ENCODE peak calls at places on chromosomes 1 and 21, in four cellular contexts. One of them, this sample, is unnamed.

GRCh38 chr1:183205196-183205781 is 19.2 kb downstream of the LAMC2 start:
- ATAC-seq in activated CD8-positive, alpha-beta memory T cell treated with anti-CD3 and anti-CD28 coated beads, Interleukin-2, amount 10 ng/mL, durations not matched to agents 7 days and 5 days: no peak
- ATAC-seq in effector memory CD8-positive, alpha-beta T cell: no peak
- ATAC-seq in natural killer cell: no peak
- ATAC-seq in this sample: no peak

GRCh38 chr1:81801032-81801833 is 499 bp downstream of the ADGRL2 start:
- ATAC-seq in activated CD8-positive, alpha-beta memory T cell treated with anti-CD3 and anti-CD28 coated beads, Interleukin-2, amount 10 ng/mL, durations not matched to agents 7 days and 5 days: no peak
- ATAC-seq in effector memory CD8-positive, alpha-beta T cell: no peak
- ATAC-seq in natural killer cell: no peak
- ATAC-seq in this sample: peak

GRCh38 chr1:193448682-193449461 is 262.5 kb upstream of the B3GALT2 start:
- ATAC-seq in activated CD8-positive, alpha-beta memory T cell treated with anti-CD3 and anti-CD28 coated beads, Interleukin-2, amount 10 ng/mL, durations not matched to agents 7 days and 5 days: peak
- ATAC-seq in effector memory CD8-positive, alpha-beta T cell: peak
- ATAC-seq in natural killer cell: peak
- ATAC-seq in this sample: peak

GRCh38 chr1:53293123-53293522 is 34.7 kb downstream of the LRP8 start:
- ATAC-seq in activated CD8-positive, alpha-beta memory T cell treated with anti-CD3 and anti-CD28 coated beads, Interleukin-2, amount 10 ng/mL, durations not matched to agents 7 days and 5 days: no peak
- ATAC-seq in effector memory CD8-positive, alpha-beta T cell: no peak
- ATAC-seq in natural killer cell: no peak
- ATAC-seq in this sample: no peak

GRCh38 chr21:37484535-37485474 is 118.2 kb downstream of the DYRK1A start:
- ATAC-seq in activated CD8-positive, alpha-beta memory T cell treated with anti-CD3 and anti-CD28 coated beads, Interleukin-2, amount 10 ng/mL, durations not matched to agents 7 days and 5 days: no peak
- ATAC-seq in effector memory CD8-positive, alpha-beta T cell: no peak
- ATAC-seq in natural killer cell: no peak
- ATAC-seq in this sample: peak

GRCh38 chr1:214108097-214108446 is 120.3 kb downstream of the PROX1 start:
- ATAC-seq in activated CD8-positive, alpha-beta memory T cell treated with anti-CD3 and anti-CD28 coated beads, Interleukin-2, amount 10 ng/mL, durations not matched to agents 7 days and 5 days: no peak
- ATAC-seq in effector memory CD8-positive, alpha-beta T cell: no peak
- ATAC-seq in natural killer cell: no peak
- ATAC-seq in this sample: no peak

GRCh38 chr1:199553104-199553503 is 474.4 kb upstream of the NR5A2 start:
- ATAC-seq in activated CD8-positive, alpha-beta memory T cell treated with anti-CD3 and anti-CD28 coated beads, Interleukin-2, amount 10 ng/mL, durations not matched to agents 7 days and 5 days: no peak
- ATAC-seq in effector memory CD8-positive, alpha-beta T cell: no peak
- ATAC-seq in natural killer cell: no peak
- ATAC-seq in this sample: no peak

GRCh38 chr1:162397039-162397448 is 14.9 kb downstream of the SH2D1B start:
- ATAC-seq in activated CD8-positive, alpha-beta memory T cell treated with anti-CD3 and anti-CD28 coated beads, Interleukin-2, amount 10 ng/mL, durations not matched to agents 7 days and 5 days: no peak
- ATAC-seq in effector memory CD8-positive, alpha-beta T cell: no peak
- ATAC-seq in natural killer cell: no peak
- ATAC-seq in this sample: peak

GRCh38 chr1:228958121-228958520 is 222.8 kb downstream of the RHOU start:
- ATAC-seq in activated CD8-positive, alpha-beta memory T cell treated with anti-CD3 and anti-CD28 coated beads, Interleukin-2, amount 10 ng/mL, durations not matched to agents 7 days and 5 days: no peak
- ATAC-seq in effector memory CD8-positive, alpha-beta T cell: no peak
- ATAC-seq in natural killer cell: no peak
- ATAC-seq in this sample: no peak

GRCh38 chr1:51086496-51087271 is 15.3 kb upstream of the C1orf185 start:
- ATAC-seq in activated CD8-positive, alpha-beta memory T cell treated with anti-CD3 and anti-CD28 coated beads, Interleukin-2, amount 10 ng/mL, durations not matched to agents 7 days and 5 days: no peak
- ATAC-seq in effector memory CD8-positive, alpha-beta T cell: no peak
- ATAC-seq in natural killer cell: no peak
- ATAC-seq in this sample: no peak

GRCh38 chr1:84946631-84947030 is 50.3 kb downstream of the MCOLN2 start:
- ATAC-seq in activated CD8-positive, alpha-beta memory T cell treated with anti-CD3 and anti-CD28 coated beads, Interleukin-2, amount 10 ng/mL, durations not matched to agents 7 days and 5 days: no peak
- ATAC-seq in effector memory CD8-positive, alpha-beta T cell: no peak
- ATAC-seq in natural killer cell: no peak
- ATAC-seq in this sample: no peak

GRCh38 chr1:37456614-37457013 is 17.8 kb upstream of the ZC3H12A start:
- ATAC-seq in activated CD8-positive, alpha-beta memory T cell treated with anti-CD3 and anti-CD28 coated beads, Interleukin-2, amount 10 ng/mL, durations not matched to agents 7 days and 5 days: no peak
- ATAC-seq in effector memory CD8-positive, alpha-beta T cell: no peak
- ATAC-seq in natural killer cell: no peak
- ATAC-seq in this sample: no peak

GRCh38 chr1:65020774-65021173 is 54.4 kb upstream of the JAK1 start:
- ATAC-seq in activated CD8-positive, alpha-beta memory T cell treated with anti-CD3 and anti-CD28 coated beads, Interleukin-2, amount 10 ng/mL, durations not matched to agents 7 days and 5 days: no peak
- ATAC-seq in effector memory CD8-positive, alpha-beta T cell: peak
- ATAC-seq in natural killer cell: peak
- ATAC-seq in this sample: peak

GRCh38 chr1:46284597-46285564 is 18.5 kb downstream of the LRRC41 start:
- ATAC-seq in activated CD8-positive, alpha-beta memory T cell treated with anti-CD3 and anti-CD28 coated beads, Interleukin-2, amount 10 ng/mL, durations not matched to agents 7 days and 5 days: no peak
- ATAC-seq in effector memory CD8-positive, alpha-beta T cell: no peak
- ATAC-seq in natural killer cell: no peak
- ATAC-seq in this sample: no peak

GRCh38 chr1:116318897-116319296 is 54.1 kb upstream of the ATP1A1 start:
- ATAC-seq in activated CD8-positive, alpha-beta memory T cell treated with anti-CD3 and anti-CD28 coated beads, Interleukin-2, amount 10 ng/mL, durations not matched to agents 7 days and 5 days: no peak
- ATAC-seq in effector memory CD8-positive, alpha-beta T cell: no peak
- ATAC-seq in natural killer cell: no peak
- ATAC-seq in this sample: no peak

GRCh38 chr1:11725616-11726015 is 10.3 kb upstream of the AGTRAP start:
- ATAC-seq in activated CD8-positive, alpha-beta memory T cell treated with anti-CD3 and anti-CD28 coated beads, Interleukin-2, amount 10 ng/mL, durations not matched to agents 7 days and 5 days: no peak
- ATAC-seq in effector memory CD8-positive, alpha-beta T cell: no peak
- ATAC-seq in natural killer cell: no peak
- ATAC-seq in this sample: no peak

GRCh38 chr1:160740133-160740688 is 1.2 kb downstream of the SLAMF7 start:
- ATAC-seq in activated CD8-positive, alpha-beta memory T cell treated with anti-CD3 and anti-CD28 coated beads, Interleukin-2, amount 10 ng/mL, durations not matched to agents 7 days and 5 days: peak
- ATAC-seq in effector memory CD8-positive, alpha-beta T cell: no peak
- ATAC-seq in natural killer cell: no peak
- ATAC-seq in this sample: no peak

GRCh38 chr1:118290046-118290445 is 105.0 kb upstream of the SPAG17 start:
- ATAC-seq in activated CD8-positive, alpha-beta memory T cell treated with anti-CD3 and anti-CD28 coated beads, Interleukin-2, amount 10 ng/mL, durations not matched to agents 7 days and 5 days: no peak
- ATAC-seq in effector memory CD8-positive, alpha-beta T cell: no peak
- ATAC-seq in natural killer cell: no peak
- ATAC-seq in this sample: no peak

GRCh38 chr1:79745928-79746327 is 739.4 kb upstream of the ADGRL4 start:
- ATAC-seq in activated CD8-positive, alpha-beta memory T cell treated with anti-CD3 and anti-CD28 coated beads, Interleukin-2, amount 10 ng/mL, durations not matched to agents 7 days and 5 days: no peak
- ATAC-seq in effector memory CD8-positive, alpha-beta T cell: no peak
- ATAC-seq in natural killer cell: no peak
- ATAC-seq in this sample: no peak

GRCh38 chr1:201930137-201930536 is 16.2 kb downstream of the LMOD1 start:
- ATAC-seq in activated CD8-positive, alpha-beta memory T cell treated with anti-CD3 and anti-CD28 coated beads, Interleukin-2, amount 10 ng/mL, durations not matched to agents 7 days and 5 days: no peak
- ATAC-seq in effector memory CD8-positive, alpha-beta T cell: no peak
- ATAC-seq in natural killer cell: no peak
- ATAC-seq in this sample: no peak

GRCh38 chr1:202304370-202304769 is 37.4 kb downstream of the UBE2T start:
- ATAC-seq in activated CD8-positive, alpha-beta memory T cell treated with anti-CD3 and anti-CD28 coated beads, Interleukin-2, amount 10 ng/mL, durations not matched to agents 7 days and 5 days: no peak
- ATAC-seq in effector memory CD8-positive, alpha-beta T cell: no peak
- ATAC-seq in natural killer cell: no peak
- ATAC-seq in this sample: peak

GRCh38 chr1:35717911-35718476 is 690 bp downstream of the C1orf216 start:
- ATAC-seq in activated CD8-positive, alpha-beta memory T cell treated with anti-CD3 and anti-CD28 coated beads, Interleukin-2, amount 10 ng/mL, durations not matched to agents 7 days and 5 days: no peak
- ATAC-seq in effector memory CD8-positive, alpha-beta T cell: no peak
- ATAC-seq in natural killer cell: no peak
- ATAC-seq in this sample: peak

GRCh38 chr1:48245106-48245505 is 22.6 kb downstream of the SLC5A9 start:
- ATAC-seq in activated CD8-positive, alpha-beta memory T cell treated with anti-CD3 and anti-CD28 coated beads, Interleukin-2, amount 10 ng/mL, durations not matched to agents 7 days and 5 days: no peak
- ATAC-seq in effector memory CD8-positive, alpha-beta T cell: no peak
- ATAC-seq in natural killer cell: peak
- ATAC-seq in this sample: no peak

GRCh38 chr1:53894644-53895043 is 657 bp downstream of the DIO1 start:
- ATAC-seq in activated CD8-positive, alpha-beta memory T cell treated with anti-CD3 and anti-CD28 coated beads, Interleukin-2, amount 10 ng/mL, durations not matched to agents 7 days and 5 days: no peak
- ATAC-seq in effector memory CD8-positive, alpha-beta T cell: no peak
- ATAC-seq in natural killer cell: no peak
- ATAC-seq in this sample: no peak

GRCh38 chr1:84759756-84760155 is 69.5 kb upstream of the SSX2IP start:
- ATAC-seq in activated CD8-positive, alpha-beta memory T cell treated with anti-CD3 and anti-CD28 coated beads, Interleukin-2, amount 10 ng/mL, durations not matched to agents 7 days and 5 days: no peak
- ATAC-seq in effector memory CD8-positive, alpha-beta T cell: no peak
- ATAC-seq in natural killer cell: no peak
- ATAC-seq in this sample: no peak

GRCh38 chr1:203768158-203768725 is 3.3 kb downstream of the LAX1 start:
- ATAC-seq in activated CD8-positive, alpha-beta memory T cell treated with anti-CD3 and anti-CD28 coated beads, Interleukin-2, amount 10 ng/mL, durations not matched to agents 7 days and 5 days: no peak
- ATAC-seq in effector memory CD8-positive, alpha-beta T cell: no peak
- ATAC-seq in natural killer cell: no peak
- ATAC-seq in this sample: no peak

GRCh38 chr1:231691618-231692259 is 65.1 kb downstream of the DISC1 start:
- ATAC-seq in activated CD8-positive, alpha-beta memory T cell treated with anti-CD3 and anti-CD28 coated beads, Interleukin-2, amount 10 ng/mL, durations not matched to agents 7 days and 5 days: no peak
- ATAC-seq in effector memory CD8-positive, alpha-beta T cell: no peak
- ATAC-seq in natural killer cell: no peak
- ATAC-seq in this sample: peak

GRCh38 chr1:21814241-21814918 is 2.3 kb downstream of the LDLRAD2 start:
- ATAC-seq in activated CD8-positive, alpha-beta memory T cell treated with anti-CD3 and anti-CD28 coated beads, Interleukin-2, amount 10 ng/mL, durations not matched to agents 7 days and 5 days: peak
- ATAC-seq in effector memory CD8-positive, alpha-beta T cell: peak
- ATAC-seq in natural killer cell: peak
- ATAC-seq in this sample: peak

GRCh38 chr1:226739696-226740065 is 599 bp upstream of the ITPKB start:
- ATAC-seq in activated CD8-positive, alpha-beta memory T cell treated with anti-CD3 and anti-CD28 coated beads, Interleukin-2, amount 10 ng/mL, durations not matched to agents 7 days and 5 days: no peak
- ATAC-seq in effector memory CD8-positive, alpha-beta T cell: peak
- ATAC-seq in natural killer cell: no peak
- ATAC-seq in this sample: no peak

GRCh38 chr1:117113199-117113598 is 8.3 kb downstream of the TRIM45 start:
- ATAC-seq in activated CD8-positive, alpha-beta memory T cell treated with anti-CD3 and anti-CD28 coated beads, Interleukin-2, amount 10 ng/mL, durations not matched to agents 7 days and 5 days: no peak
- ATAC-seq in effector memory CD8-positive, alpha-beta T cell: no peak
- ATAC-seq in natural killer cell: no peak
- ATAC-seq in this sample: no peak

GRCh38 chr1:90919190-90919719 is 102.6 kb downstream of the ZNF644 start:
- ATAC-seq in activated CD8-positive, alpha-beta memory T cell treated with anti-CD3 and anti-CD28 coated beads, Interleukin-2, amount 10 ng/mL, durations not matched to agents 7 days and 5 days: no peak
- ATAC-seq in effector memory CD8-positive, alpha-beta T cell: peak
- ATAC-seq in natural killer cell: no peak
- ATAC-seq in this sample: no peak